ENCODE peak calls at places on chromosome 20, in seven cellular contexts. One of them, this sample, is unnamed.

GRCh38 chr20:57038608-57039440 is 227.6 kb downstream of the BMP7 start:
- DNase-seq in stomach: no peak
- DNase-seq in CD4-positive, alpha-beta T cell: no peak
- DNase-seq in esophagus muscularis mucosa: no peak
- DNase-seq in suprapubic skin: no peak
- DNase-seq in esophagus squamous epithelium: no peak
- DNase-seq in IMR-90: no peak
- DNase-seq in this sample: no peak

GRCh38 chr20:59143326-59143725 is 20.3 kb upstream of the ZNF831 start:
- DNase-seq in suprapubic skin: no peak
- DNase-seq in esophagus squamous epithelium: no peak
- DNase-seq in IMR-90: no peak
- DNase-seq in CD4-positive, alpha-beta T cell: no peak
- DNase-seq in stomach: no peak
- DNase-seq in esophagus muscularis mucosa: no peak
- DNase-seq in this sample: no peak

GRCh38 chr20:21393142-21393541 is 4.2 kb downstream of the NKX2-4 start:
- DNase-seq in CD4-positive, alpha-beta T cell: no peak
- DNase-seq in suprapubic skin: no peak
- DNase-seq in esophagus muscularis mucosa: no peak
- DNase-seq in IMR-90: no peak
- DNase-seq in stomach: no peak
- DNase-seq in esophagus squamous epithelium: no peak
- DNase-seq in this sample: no peak

GRCh38 chr20:19254086-19254821 is 41.8 kb downstream of the SLC24A3 start:
- DNase-seq in suprapubic skin: no peak
- DNase-seq in esophagus squamous epithelium: no peak
- DNase-seq in esophagus muscularis mucosa: no peak
- DNase-seq in CD4-positive, alpha-beta T cell: no peak
- DNase-seq in stomach: no peak
- DNase-seq in IMR-90: no peak
- DNase-seq in this sample: peak; percentile 88

GRCh38 chr20:6730929-6731328 is 36.6 kb upstream of the BMP2 start:
- DNase-seq in esophagus muscularis mucosa: no peak
- DNase-seq in IMR-90: no peak
- DNase-seq in stomach: no peak
- DNase-seq in esophagus squamous epithelium: no peak
- DNase-seq in suprapubic skin: no peak
- DNase-seq in CD4-positive, alpha-beta T cell: no peak
- DNase-seq in this sample: no peak

GRCh38 chr20:61437280-61438206 is 185.5 kb downstream of the CDH4 start:
- DNase-seq in IMR-90: peak; percentile 90
- DNase-seq in CD4-positive, alpha-beta T cell: no peak
- DNase-seq in esophagus squamous epithelium: no peak
- DNase-seq in esophagus muscularis mucosa: no peak
- DNase-seq in suprapubic skin: no peak
- DNase-seq in stomach: no peak
- DNase-seq in this sample: no peak

GRCh38 chr20:62622877-62623487 is 19.3 kb upstream of the SLCO4A1 start:
- DNase-seq in IMR-90: no peak
- DNase-seq in suprapubic skin: no peak
- DNase-seq in CD4-positive, alpha-beta T cell: no peak
- DNase-seq in esophagus squamous epithelium: no peak
- DNase-seq in esophagus muscularis mucosa: no peak
- DNase-seq in stomach: no peak
- DNase-seq in this sample: no peak

GRCh38 chr20:16475225-16475624 is 98.0 kb downstream of the KIF16B start:
- DNase-seq in suprapubic skin: no peak
- DNase-seq in IMR-90: peak; percentile 72
- DNase-seq in esophagus muscularis mucosa: no peak
- DNase-seq in CD4-positive, alpha-beta T cell: no peak
- DNase-seq in esophagus squamous epithelium: no peak
- DNase-seq in stomach: no peak
- DNase-seq in this sample: no peak

GRCh38 chr20:51338692-51339440 is 203.7 kb downstream of the NFATC2 start:
- DNase-seq in IMR-90: peak; percentile 85
- DNase-seq in esophagus squamous epithelium: no peak
- DNase-seq in stomach: no peak
- DNase-seq in esophagus muscularis mucosa: no peak
- DNase-seq in suprapubic skin: no peak
- DNase-seq in CD4-positive, alpha-beta T cell: no peak
- DNase-seq in this sample: no peak

GRCh38 chr20:59738851-59739250 is 134.5 kb downstream of the PHACTR3 start:
- DNase-seq in CD4-positive, alpha-beta T cell: no peak
- DNase-seq in esophagus squamous epithelium: no peak
- DNase-seq in IMR-90: no peak
- DNase-seq in esophagus muscularis mucosa: no peak
- DNase-seq in stomach: no peak
- DNase-seq in suprapubic skin: no peak
- DNase-seq in this sample: no peak

GRCh38 chr20:36173451-36173933 is 19.0 kb downstream of the EPB41L1 start:
- DNase-seq in CD4-positive, alpha-beta T cell: no peak
- DNase-seq in suprapubic skin: no peak
- DNase-seq in esophagus muscularis mucosa: no peak
- DNase-seq in stomach: no peak
- DNase-seq in IMR-90: peak; percentile 13
- DNase-seq in esophagus squamous epithelium: no peak
- DNase-seq in this sample: no peak

GRCh38 chr20:9516658-9516987 is 2.2 kb downstream of the LAMP5 start:
- DNase-seq in CD4-positive, alpha-beta T cell: no peak
- DNase-seq in esophagus muscularis mucosa: peak; percentile 37
- DNase-seq in suprapubic skin: no peak
- DNase-seq in IMR-90: no peak
- DNase-seq in esophagus squamous epithelium: no peak
- DNase-seq in stomach: no peak
- DNase-seq in this sample: no peak

GRCh38 chr20:23867152-23867776 is 12.3 kb downstream of the CST5 start:
- DNase-seq in esophagus muscularis mucosa: no peak
- DNase-seq in IMR-90: no peak
- DNase-seq in CD4-positive, alpha-beta T cell: no peak
- DNase-seq in stomach: no peak
- DNase-seq in suprapubic skin: no peak
- DNase-seq in esophagus squamous epithelium: no peak
- DNase-seq in this sample: no peak

GRCh38 chr20:32083469-32083868 is 26.0 kb upstream of the TM9SF4 start:
- DNase-seq in IMR-90: no peak
- DNase-seq in esophagus squamous epithelium: no peak
- DNase-seq in suprapubic skin: no peak
- DNase-seq in CD4-positive, alpha-beta T cell: no peak
- DNase-seq in stomach: no peak
- DNase-seq in esophagus muscularis mucosa: no peak
- DNase-seq in this sample: no peak

GRCh38 chr20:35710884-35711587 is 11.8 kb downstream of the ROMO1 start:
- DNase-seq in stomach: no peak
- DNase-seq in CD4-positive, alpha-beta T cell: no peak
- DNase-seq in esophagus muscularis mucosa: no peak
- DNase-seq in suprapubic skin: no peak
- DNase-seq in esophagus squamous epithelium: no peak
- DNase-seq in IMR-90: no peak
- DNase-seq in this sample: no peak

GRCh38 chr20:23603321-23603720 is 2.4 kb downstream of the CST9 start:
- DNase-seq in stomach: no peak
- DNase-seq in IMR-90: no peak
- DNase-seq in esophagus squamous epithelium: no peak
- DNase-seq in suprapubic skin: no peak
- DNase-seq in CD4-positive, alpha-beta T cell: no peak
- DNase-seq in esophagus muscularis mucosa: peak; percentile 82
- DNase-seq in this sample: no peak

DNA sequence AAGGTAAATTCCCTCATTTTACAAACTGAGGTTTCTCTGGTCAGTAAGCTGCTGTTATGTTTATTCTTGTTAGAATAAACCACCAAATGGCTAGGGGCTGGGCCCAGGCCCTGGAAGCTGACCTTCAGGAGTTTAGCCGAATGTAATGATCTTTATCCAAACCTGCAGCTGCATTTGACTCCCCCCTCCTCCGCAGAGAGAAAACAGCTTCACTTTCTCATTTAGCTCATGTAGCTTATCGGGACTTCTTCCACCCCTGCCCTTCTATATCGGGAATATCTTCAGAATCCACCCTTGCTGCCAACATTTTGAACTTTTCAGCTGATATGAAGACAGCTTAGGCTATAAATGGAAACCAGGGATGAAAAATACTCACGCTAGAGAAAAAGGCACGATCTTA is 102.6 kb downstream of the ZMYND8 start:
- DNase-seq in CD4-positive, alpha-beta T cell: no peak
- DNase-seq in esophagus muscularis mucosa: no peak
- DNase-seq in IMR-90: peak; percentile 19
- DNase-seq in suprapubic skin: no peak
- DNase-seq in esophagus squamous epithelium: no peak
- DNase-seq in stomach: no peak
- DNase-seq in this sample: no peak
- H3K27ac ChIP-seq in CD4-positive, alpha-beta T cell: no peak overlapping the region
- H3K27ac ChIP-seq in esophagus muscularis mucosa: peak overlapping the region; percentile 25
- H3K27ac ChIP-seq in IMR-90: peak overlapping the region; percentile 22
- H3K27ac ChIP-seq in suprapubic skin: no peak overlapping the region
- H3K27ac ChIP-seq in esophagus squamous epithelium: no peak overlapping the region
- H3K27ac ChIP-seq in stomach: peak overlapping the region; percentile 39
- H3K27ac ChIP-seq in this sample: no peak overlapping the region

GRCh38 chr20:8355453-8355852 is 223.4 kb downstream of the PLCB1 start:
- DNase-seq in CD4-positive, alpha-beta T cell: no peak
- DNase-seq in IMR-90: no peak
- DNase-seq in esophagus muscularis mucosa: no peak
- DNase-seq in esophagus squamous epithelium: no peak
- DNase-seq in stomach: no peak
- DNase-seq in suprapubic skin: no peak
- DNase-seq in this sample: no peak

GRCh38 chr20:8357703-8358102 is 225.6 kb downstream of the PLCB1 start:
- DNase-seq in esophagus muscularis mucosa: no peak
- DNase-seq in IMR-90: no peak
- DNase-seq in suprapubic skin: no peak
- DNase-seq in CD4-positive, alpha-beta T cell: no peak
- DNase-seq in esophagus squamous epithelium: no peak
- DNase-seq in stomach: no peak
- DNase-seq in this sample: no peak

GRCh38 chr20:8356850-8357249 is 224.8 kb downstream of the PLCB1 start:
- DNase-seq in IMR-90: no peak
- DNase-seq in CD4-positive, alpha-beta T cell: no peak
- DNase-seq in esophagus muscularis mucosa: no peak
- DNase-seq in esophagus squamous epithelium: no peak
- DNase-seq in stomach: no peak
- DNase-seq in suprapubic skin: no peak
- DNase-seq in this sample: no peak

GRCh38 chr20:8353512-8353911 is 221.4 kb downstream of the PLCB1 start:
- DNase-seq in esophagus muscularis mucosa: no peak
- DNase-seq in stomach: no peak
- DNase-seq in IMR-90: no peak
- DNase-seq in esophagus squamous epithelium: no peak
- DNase-seq in CD4-positive, alpha-beta T cell: no peak
- DNase-seq in suprapubic skin: no peak
- DNase-seq in this sample: no peak
- H3K27ac ChIP-seq in esophagus muscularis mucosa: no peak overlapping the region
- H3K27ac ChIP-seq in stomach: no peak overlapping the region
- H3K27ac ChIP-seq in IMR-90: no peak overlapping the region
- H3K27ac ChIP-seq in esophagus squamous epithelium: no peak overlapping the region
- H3K27ac ChIP-seq in CD4-positive, alpha-beta T cell: no peak overlapping the region
- H3K27ac ChIP-seq in suprapubic skin: no peak overlapping the region
- H3K27ac ChIP-seq in this sample: no peak overlapping the region

DNA sequence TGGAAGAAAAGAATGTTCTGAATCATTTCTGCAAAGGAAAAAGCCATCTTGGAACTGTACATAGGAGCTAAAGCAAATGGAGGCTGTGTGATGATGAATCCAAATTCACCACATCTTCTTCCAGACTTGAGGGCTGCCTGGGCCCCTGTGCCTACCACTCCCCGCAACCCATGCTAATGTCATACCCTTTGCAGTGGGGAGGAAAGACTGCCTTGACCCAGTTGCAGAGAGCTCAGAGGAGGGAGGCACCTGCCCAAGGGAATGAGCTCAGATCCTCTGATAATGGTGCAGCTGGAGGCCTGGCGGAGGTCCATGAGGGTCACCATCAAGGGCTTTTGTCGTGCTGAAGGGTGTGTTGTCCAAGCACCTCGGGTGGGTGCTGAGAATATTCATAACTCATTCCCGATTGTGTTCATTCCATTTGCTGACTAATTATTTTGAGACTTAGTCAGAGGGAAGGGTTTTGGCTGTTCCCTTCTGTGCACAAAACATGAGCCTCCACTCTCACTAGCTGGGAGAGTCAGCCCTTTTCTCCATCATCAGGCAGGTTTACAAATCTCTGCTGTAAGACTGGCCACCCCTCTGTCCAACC is 245.8 kb upstream of the JAG1 start:
- DNase-seq in esophagus squamous epithelium: no peak
- DNase-seq in stomach: no peak
- DNase-seq in CD4-positive, alpha-beta T cell: no peak
- DNase-seq in esophagus muscularis mucosa: no peak
- DNase-seq in suprapubic skin: no peak
- DNase-seq in IMR-90: peak; percentile 86
- DNase-seq in this sample: no peak
- H3K27ac ChIP-seq in esophagus squamous epithelium: no peak overlapping the region
- H3K27ac ChIP-seq in stomach: no peak overlapping the region
- H3K27ac ChIP-seq in CD4-positive, alpha-beta T cell: no peak overlapping the region
- H3K27ac ChIP-seq in esophagus muscularis mucosa: no peak overlapping the region
- H3K27ac ChIP-seq in suprapubic skin: peak overlapping the region; percentile 39
- H3K27ac ChIP-seq in IMR-90: peak overlapping the region; percentile 70
- H3K27ac ChIP-seq in this sample: peak overlapping the region; percentile 41

DNA sequence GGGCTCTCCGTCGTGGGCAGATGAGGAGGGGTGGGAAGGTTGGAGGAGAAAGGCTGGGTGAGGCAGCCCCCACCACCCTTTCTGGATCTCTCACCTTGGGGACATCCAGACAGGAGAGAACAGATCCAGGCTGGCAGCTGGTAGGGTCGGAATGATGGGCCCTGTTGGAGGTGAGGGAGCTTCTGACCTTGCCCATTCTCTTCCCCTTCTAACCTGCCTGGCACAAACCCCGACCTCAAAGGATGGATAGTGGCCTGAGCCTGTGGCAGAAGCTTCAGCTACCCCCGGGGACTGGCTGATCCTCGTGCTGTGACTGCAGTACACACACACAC is 6.0 kb upstream of the NPBWR2 start:
- DNase-seq in CD4-positive, alpha-beta T cell: no peak
- DNase-seq in stomach: no peak
- DNase-seq in suprapubic skin: peak; percentile 45
- DNase-seq in esophagus muscularis mucosa: no peak
- DNase-seq in IMR-90: no peak
- DNase-seq in esophagus squamous epithelium: no peak
- DNase-seq in this sample: no peak
- H3K27ac ChIP-seq in CD4-positive, alpha-beta T cell: no peak overlapping the region
- H3K27ac ChIP-seq in stomach: no peak overlapping the region
- H3K27ac ChIP-seq in suprapubic skin: no peak overlapping the region
- H3K27ac ChIP-seq in esophagus muscularis mucosa: no peak overlapping the region
- H3K27ac ChIP-seq in IMR-90: no peak overlapping the region
- H3K27ac ChIP-seq in esophagus squamous epithelium: no peak overlapping the region
- H3K27ac ChIP-seq in this sample: no peak overlapping the region

GRCh38 chr20:45949542-45950329 is 15.3 kb downstream of the PCIF1 start:
- DNase-seq in stomach: no peak
- DNase-seq in esophagus muscularis mucosa: no peak
- DNase-seq in IMR-90: no peak
- DNase-seq in CD4-positive, alpha-beta T cell: no peak
- DNase-seq in esophagus squamous epithelium: no peak
- DNase-seq in suprapubic skin: no peak
- DNase-seq in this sample: no peak
- H3K27ac ChIP-seq in stomach: no peak overlapping the region
- H3K27ac ChIP-seq in esophagus muscularis mucosa: peak overlapping the region; percentile 6
- H3K27ac ChIP-seq in IMR-90: no peak overlapping the region
- H3K27ac ChIP-seq in CD4-positive, alpha-beta T cell: no peak overlapping the region
- H3K27ac ChIP-seq in esophagus squamous epithelium: no peak overlapping the region
- H3K27ac ChIP-seq in suprapubic skin: no peak overlapping the region
- H3K27ac ChIP-seq in this sample: no peak overlapping the region

GRCh38 chr20:44180814-44181213 is 6.2 kb downstream of the JPH2 start:
- DNase-seq in esophagus squamous epithelium: no peak
- DNase-seq in stomach: no peak
- DNase-seq in suprapubic skin: no peak
- DNase-seq in IMR-90: peak; percentile 35
- DNase-seq in CD4-positive, alpha-beta T cell: no peak
- DNase-seq in esophagus muscularis mucosa: no peak
- DNase-seq in this sample: no peak
- H3K27ac ChIP-seq in esophagus squamous epithelium: no peak overlapping the region
- H3K27ac ChIP-seq in stomach: peak overlapping the region; percentile 61
- H3K27ac ChIP-seq in suprapubic skin: no peak overlapping the region
- H3K27ac ChIP-seq in IMR-90: peak overlapping the region; percentile 55
- H3K27ac ChIP-seq in CD4-positive, alpha-beta T cell: no peak overlapping the region
- H3K27ac ChIP-seq in esophagus muscularis mucosa: peak overlapping the region; percentile 96
- H3K27ac ChIP-seq in this sample: no peak overlapping the region

This sample was measured in vagina.